ENCODE peak calls at places on chromosomes 6 and 20, in ten cellular contexts. H is psoas muscle, C is Caco-2, S is prostate gland, K is AG09309, J is SK-N-SH, L is left ventricle myocardium inferior, T is stomach, B is uterus, V is HCT116. G is an unnamed sample.

GRCh38 chr20:16970751-16971150 is 222.6 kb downstream of the OTOR start:
- DNase-seq in K (no peak), H (no peak), V (no peak), L (no peak), C (no peak), B (no peak), J (no peak), T (no peak), S (no peak), G (no peak)

GRCh38 chr6:26284537-26285142 is 80.4 kb upstream of the BTN3A2 start:
- DNase-seq in H (peak), T (peak), V (no peak), J (no peak), B (peak), K (no peak), S (peak), L (peak), C (peak), G (no peak)

GRCh38 chr20:53927990-53928389 is 142.4 kb downstream of the BCAS1 start:
- DNase-seq in C (no peak), V (no peak), S (no peak), J (no peak), H (no peak), B (no peak), L (no peak), K (no peak), T (no peak), G (no peak)

GRCh38 chr6:165227644-165228329 is 81.6 kb downstream of the C6orf118 start:
- DNase-seq in S (no peak), C (no peak), L (no peak), K (peak), T (no peak), V (no peak), B (no peak), H (no peak), J (no peak), G (no peak)

GRCh38 chr6:40160826-40161225 is 226.6 kb upstream of the MOCS1 start:
- DNase-seq in C (no peak), B (no peak), T (no peak), K (no peak), S (no peak), V (no peak), H (no peak), L (no peak), J (no peak), G (no peak)

GRCh38 chr6:156659317-156660198 is 117.6 kb upstream of the ARID1B start:
- DNase-seq in L (no peak), J (no peak), T (no peak), K (no peak), S (no peak), C (no peak), H (no peak), B (no peak), V (no peak), G (no peak)

GRCh38 chr6:111278738-111279137 is 191.4 kb downstream of the SLC16A10 start:
- DNase-seq in K (no peak), T (no peak), J (no peak), C (no peak), S (no peak), H (no peak), B (no peak), V (no peak), L (no peak), G (no peak)

GRCh38 chr6:90027004-90027403 is 132.7 kb downstream of the GJA10 start:
- DNase-seq in K (no peak), J (no peak), V (no peak), B (no peak), T (no peak), H (no peak), S (no peak), L (no peak), C (no peak), G (no peak)

GRCh38 chr20:8144282-8145245 is 12.5 kb downstream of the PLCB1 start:
- DNase-seq in J (no peak), K (peak), C (no peak), H (no peak), T (no peak), L (no peak), S (no peak), B (no peak), V (no peak), G (peak)

GRCh38 chr6:98477231-98477630 is 357.1 kb upstream of the POU3F2 start:
- DNase-seq in C (no peak), B (no peak), T (no peak), K (no peak), S (no peak), H (no peak), V (no peak), J (no peak), L (no peak), G (no peak)

GRCh38 chr6:155171109-155171746 is 92.6 kb upstream of the CLDN20 start:
- DNase-seq in T (no peak), L (no peak), K (peak), B (peak), S (no peak), C (no peak), V (peak), J (no peak), H (peak), G (peak)

GRCh38 chr20:49318430-49319203 is 40.8 kb upstream of the ZNFX1 start:
- DNase-seq in V (no peak), L (no peak), C (no peak), B (no peak), H (no peak), J (peak), T (no peak), S (no peak), K (no peak), G (no peak)

GRCh38 chr6:156563710-156564109 is 213.5 kb upstream of the ARID1B start:
- DNase-seq in C (no peak), S (no peak), T (no peak), J (peak), V (no peak), K (no peak), H (no peak), B (no peak), L (no peak), G (no peak)

GRCh38 chr20:60252866-60253265 is 294.6 kb downstream of the CDH26 start:
- DNase-seq in H (no peak), C (no peak), T (no peak), S (no peak), V (no peak), L (no peak), J (no peak), K (no peak), B (no peak), G (no peak)

GRCh38 chr6:82953871-82954270 is 111.8 kb downstream of the UBE3D start:
- DNase-seq in B (peak), H (no peak), L (peak), J (no peak), C (no peak), V (no peak), K (no peak), T (no peak), S (no peak), G (no peak)

DNA sequence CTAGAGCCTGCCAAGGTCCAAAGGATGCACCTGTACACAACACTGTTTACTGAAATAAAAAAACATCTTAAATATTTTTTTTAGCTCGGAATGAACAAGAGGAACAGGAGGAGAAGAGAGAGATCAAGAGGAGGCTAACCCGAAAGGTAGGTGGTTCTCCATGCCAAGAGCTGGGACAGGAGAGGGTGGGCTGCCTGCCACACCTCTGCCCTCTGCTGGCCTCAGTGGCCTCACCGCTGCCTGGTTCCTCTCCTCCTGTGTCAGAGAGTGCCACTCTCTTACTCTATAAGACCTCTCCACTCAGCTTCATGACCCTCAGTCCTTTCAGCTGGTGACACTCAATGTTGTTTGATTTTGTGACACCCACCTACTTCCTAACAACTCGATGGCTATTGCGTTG is 50.2 kb downstream of the TBC1D7 start:
- DNase-seq in T (no peak), S (no peak), V (no peak), J (peak), L (no peak), C (peak), B (no peak), K (no peak), H (no peak), G (no peak)
- TF ChIP-seq CTCF in T (no peak), S (no peak), V (peak), J (no peak), L (peak), C (peak), B (no peak), K (no peak), H (no peak), G (peak)

DNA sequence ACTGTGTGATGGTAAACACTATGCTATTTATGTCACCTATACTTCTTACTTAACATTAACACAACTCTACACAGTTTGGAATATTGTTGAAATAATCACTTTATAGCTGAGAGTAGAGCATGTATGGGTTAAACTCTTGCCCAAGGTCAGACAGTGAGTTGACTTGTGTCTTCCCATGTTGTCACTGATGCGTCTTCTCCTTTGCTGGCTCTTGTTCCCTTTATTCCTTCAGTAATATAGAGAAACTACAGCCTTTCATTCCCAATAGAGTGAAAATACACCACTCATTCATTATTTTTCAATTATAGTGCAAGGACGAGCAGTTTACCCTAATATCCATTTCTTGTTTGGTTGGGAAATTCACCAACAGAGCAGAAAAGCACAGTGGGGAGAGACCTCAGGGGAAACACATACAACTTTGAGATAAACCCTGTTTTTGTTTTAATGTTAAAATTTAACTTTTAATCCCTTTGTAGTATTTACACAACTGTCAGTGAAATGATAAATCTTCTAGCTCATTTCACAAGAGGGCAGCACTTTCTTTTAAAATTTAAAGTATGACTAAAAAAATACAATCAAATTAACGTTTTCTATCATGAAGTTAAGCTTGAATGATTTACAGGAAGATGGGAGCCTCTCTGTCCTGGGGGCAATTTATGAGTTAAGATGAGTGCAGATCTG is 363.0 kb downstream of the UTRN start:
- DNase-seq in K (no peak), S (no peak), H (no peak), C (peak), B (no peak), V (no peak), T (no peak), J (no peak), L (no peak), G (no peak)
- TF ChIP-seq CTCF in K (no peak), S (no peak), H (no peak), C (no peak), B (no peak), V (peak), T (no peak), J (peak), L (no peak), G (no peak)

GRCh38 chr20:1802385-1803215 is 92.6 kb upstream of the SIRPA start:
- DNase-seq in H (peak), J (peak), K (no peak), C (peak), T (no peak), B (no peak), L (peak), S (peak), V (no peak), G (no peak)
- TF ChIP-seq CTCF in H (peak), J (peak), K (peak), C (peak), T (peak), B (peak), L (peak), S (peak), V (peak), G (peak)

GRCh38 chr6:47047479-47048411 is 5.6 kb upstream of the ADGRF1 start:
- DNase-seq in S (peak), C (peak), V (peak), T (peak), J (peak), K (peak), L (no peak), H (no peak), B (peak), G (peak)
- TF ChIP-seq CTCF in S (peak), C (peak), V (peak), T (peak), J (peak), K (peak), L (peak), H (peak), B (peak), G (peak)

DNA sequence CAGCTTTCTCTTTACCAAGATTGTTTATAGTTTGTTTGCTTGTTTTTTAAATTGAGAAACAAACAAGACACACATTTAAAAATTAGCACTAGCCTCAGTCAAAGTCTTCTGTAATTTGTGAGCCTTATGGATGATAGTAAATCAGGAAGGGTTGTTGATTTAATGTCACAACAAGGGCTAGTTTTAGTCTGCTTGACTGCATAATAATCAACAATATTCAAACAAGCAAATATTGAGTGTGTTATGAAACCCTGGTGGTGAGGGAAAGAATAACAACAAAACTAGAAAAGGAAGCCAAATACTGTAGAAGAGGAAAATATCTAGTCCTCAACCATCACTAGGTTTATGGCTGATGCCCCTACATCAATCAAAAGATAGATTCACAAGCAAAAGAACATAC is 228.6 kb downstream of the TBC1D7 start:
- DNase-seq in H (no peak), S (no peak), V (no peak), K (no peak), B (no peak), L (no peak), J (no peak), T (no peak), C (no peak), G (no peak)
- TF ChIP-seq CTCF in H (no peak), S (no peak), V (no peak), K (no peak), B (no peak), L (peak), J (peak), T (no peak), C (no peak), G (peak)

GRCh38 chr6:140544431-140544830 is 1170.0 kb upstream of the CITED2 start:
- DNase-seq in J (no peak), V (no peak), B (peak), T (no peak), K (no peak), C (no peak), H (no peak), L (no peak), S (no peak), G (no peak)

GRCh38 chr6:140540743-140541142 is 1166.3 kb upstream of the CITED2 start:
- DNase-seq in V (no peak), T (no peak), L (no peak), S (no peak), C (no peak), J (no peak), H (no peak), K (no peak), B (no peak), G (no peak)

GRCh38 chr6:140542858-140543257 is 1168.4 kb upstream of the CITED2 start:
- DNase-seq in T (no peak), S (no peak), H (no peak), L (no peak), C (no peak), K (no peak), B (no peak), V (no peak), J (no peak), G (no peak)

GRCh38 chr6:140538926-140539325 is 1164.5 kb upstream of the CITED2 start:
- DNase-seq in B (no peak), C (no peak), J (no peak), T (no peak), K (no peak), H (no peak), L (no peak), S (no peak), V (no peak), G (no peak)

DNA sequence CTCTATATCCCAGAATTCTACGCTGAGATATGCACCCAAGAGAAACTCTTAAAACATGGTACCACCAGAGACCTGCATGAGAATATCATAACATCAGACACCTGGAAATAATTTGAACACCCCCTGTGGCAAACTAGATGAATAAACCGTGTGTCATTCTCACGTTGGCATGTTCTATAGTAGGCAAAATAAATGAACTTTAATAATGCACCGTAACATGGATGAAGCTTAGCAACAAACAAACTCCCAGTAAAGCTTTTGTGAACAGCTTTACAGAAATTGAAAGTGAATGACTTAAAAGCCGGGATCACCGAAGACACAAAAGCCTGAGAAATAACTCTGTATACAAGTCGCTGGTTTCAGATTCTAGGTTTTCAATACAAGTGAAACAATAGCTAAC is 1166.8 kb upstream of the CITED2 start:
- DNase-seq in C (no peak), L (no peak), B (no peak), V (no peak), K (no peak), H (no peak), J (no peak), T (no peak), S (no peak), G (no peak)
- TF ChIP-seq CTCF in C (no peak), L (no peak), B (no peak), V (no peak), K (no peak), H (no peak), J (no peak), T (no peak), S (no peak), G (no peak)

G was measured in AG09319.